ENCODE peak calls at places on chromosome 4, in nine cellular contexts. K is BJ; C is hepatocyte; J is CD8-positive, alpha-beta memory T cell; F is IMR-90; V is RWPE2; X is brain microvascular endothelial cell; P is cardiac muscle cell; Z is GM12865. N is an unnamed sample.

GRCh38 chr4:145090370-145090769 is 7.6 kb downstream of the ANAPC10 start:
- DNase-seq in X (no peak), Z (no peak), P (peak), V (no peak), J (no peak), C (no peak), F (no peak), K (no peak), N (no peak)

GRCh38 chr4:98470831-98471230 is 187.6 kb downstream of the TSPAN5 start:
- DNase-seq in J (no peak), V (no peak), F (no peak), X (peak), P (peak), C (no peak), K (no peak), Z (no peak), N (peak)

GRCh38 chr4:132572210-132572609 is 576.9 kb upstream of the PCDH10 start:
- DNase-seq in C (peak), F (peak), X (peak), Z (no peak), V (no peak), P (peak), K (no peak), J (no peak), N (no peak)

GRCh38 chr4:55722132-55722531 is 86.0 kb upstream of the NMU start:
- DNase-seq in X (no peak), F (no peak), Z (no peak), P (no peak), K (no peak), J (no peak), C (no peak), V (no peak), N (no peak)

GRCh38 chr4:45442466-45442865 is 681.4 kb downstream of the GABRG1 start:
- DNase-seq in C (peak), F (no peak), J (no peak), V (no peak), Z (peak), X (no peak), P (peak), K (no peak), N (no peak)

GRCh38 chr4:6123541-6123940 is 76.8 kb downstream of the JAKMIP1 start:
- DNase-seq in Z (no peak), K (no peak), X (no peak), P (no peak), F (no peak), J (no peak), C (no peak), V (no peak), N (no peak)

GRCh38 chr4:95572304-95572991 is 23.7 kb upstream of the UNC5C start:
- DNase-seq in J (no peak), K (no peak), X (peak), P (peak), Z (no peak), C (peak), F (no peak), V (peak), N (no peak)

GRCh38 chr4:8152865-8153257 is 5.8 kb downstream of the ABLIM2 start:
- DNase-seq in C (no peak), X (no peak), K (no peak), Z (no peak), J (no peak), F (no peak), P (no peak), V (no peak), N (no peak)

GRCh38 chr4:108398326-108398725 is 222.1 kb upstream of the RPL34 start:
- DNase-seq in F (no peak), Z (no peak), V (no peak), J (no peak), K (no peak), C (no peak), X (peak), P (no peak), N (peak)

GRCh38 chr4:108685036-108685686 is 34.8 kb downstream of the OSTC start:
- DNase-seq in P (peak), K (no peak), F (no peak), C (no peak), Z (no peak), J (no peak), X (no peak), V (no peak), N (no peak)

GRCh38 chr4:183038436-183038835 is 60.6 kb upstream of the WWC2 start:
- DNase-seq in Z (no peak), C (no peak), F (no peak), X (no peak), J (no peak), P (no peak), V (no peak), K (no peak), N (no peak)

GRCh38 chr4:161900110-161900509 is 263.7 kb downstream of the FSTL5 start:
- DNase-seq in P (no peak), V (no peak), C (no peak), J (no peak), X (no peak), Z (peak), F (no peak), K (no peak), N (no peak)

GRCh38 chr4:176334066-176334465 is 14.3 kb downstream of the SPCS3 start:
- DNase-seq in C (peak), Z (no peak), V (no peak), X (no peak), J (no peak), P (peak), K (no peak), F (no peak), N (no peak)

GRCh38 chr4:10608501-10609219 is 75.9 kb downstream of the CLNK start:
- DNase-seq in F (peak), X (peak), V (no peak), J (no peak), K (no peak), C (no peak), P (no peak), Z (no peak), N (no peak)

GRCh38 chr4:673349-674091 is 556 bp downstream of the ATP5ME start:
- DNase-seq in J (no peak), K (no peak), F (no peak), X (peak), C (peak), V (no peak), Z (no peak), P (peak), N (no peak)

GRCh38 chr4:112348488-112349158 is 51.5 kb downstream of the ALPK1 start:
- DNase-seq in K (peak), F (peak), P (peak), J (no peak), X (peak), V (no peak), C (peak), Z (no peak), N (no peak)

GRCh38 chr4:93897559-93897958 is 69.0 kb downstream of the ATOH1 start:
- DNase-seq in F (no peak), J (no peak), C (peak), P (peak), K (no peak), V (no peak), X (no peak), Z (peak), N (peak)

GRCh38 chr4:95505149-95505548 is 43.6 kb downstream of the UNC5C start:
- DNase-seq in X (no peak), P (peak), Z (no peak), C (no peak), J (no peak), V (no peak), K (no peak), F (peak), N (no peak)

GRCh38 chr4:80202784-80203553 is 5.7 kb downstream of the PRDM8 start:
- DNase-seq in X (no peak), V (no peak), P (peak), K (no peak), C (peak), Z (peak), F (peak), J (peak), N (peak)

GRCh38 chr4:121738780-121739547 is 26.0 kb downstream of the SMIM43 start:
- DNase-seq in Z (no peak), P (peak), F (peak), J (no peak), C (no peak), V (no peak), K (no peak), X (no peak), N (no peak)

GRCh38 chr4:79050521-79050880 is 111.3 kb upstream of the PAQR3 start:
- DNase-seq in C (no peak), X (no peak), V (no peak), K (no peak), J (no peak), Z (no peak), P (no peak), F (no peak), N (no peak)

GRCh38 chr4:98516042-98516440 is 142.4 kb downstream of the TSPAN5 start:
- DNase-seq in V (no peak), C (peak), Z (no peak), J (no peak), F (peak), K (peak), X (peak), P (peak), N (no peak)

GRCh38 chr4:81620442-81620841 is 148.7 kb upstream of the RASGEF1B start:
- DNase-seq in K (no peak), X (no peak), C (no peak), J (no peak), V (no peak), Z (no peak), P (no peak), F (no peak), N (no peak)

GRCh38 chr4:20868108-20868507 is 167.8 kb downstream of the PACRGL start:
- DNase-seq in J (no peak), K (no peak), C (no peak), P (no peak), V (no peak), F (no peak), Z (no peak), X (no peak), N (no peak)

GRCh38 chr4:53997901-53998300 is 66.5 kb downstream of the CHIC2 start:
- DNase-seq in X (no peak), K (no peak), J (no peak), Z (no peak), P (no peak), F (no peak), V (no peak), C (no peak), N (no peak)

GRCh38 chr4:183337833-183338232 is 15.6 kb upstream of the CLDN24 start:
- DNase-seq in X (no peak), V (no peak), P (no peak), F (no peak), C (no peak), Z (no peak), J (no peak), K (no peak), N (no peak)

GRCh38 chr4:1870578-1871443 is at the start of gene NSD2:
- DNase-seq in P (peak), F (peak), X (peak), V (peak), Z (peak), J (peak), K (no peak), C (peak), N (peak)

GRCh38 chr4:336099-336892 is 1.3 kb upstream of the ZNF141 start:
- DNase-seq in P (peak), C (peak), K (no peak), V (no peak), J (no peak), X (no peak), F (no peak), Z (peak), N (no peak)

GRCh38 chr4:103422467-103423219 is 224.5 kb upstream of the CENPE start:
- DNase-seq in K (no peak), F (no peak), V (no peak), J (no peak), X (no peak), Z (no peak), P (no peak), C (no peak), N (no peak)

GRCh38 chr4:184112006-184112550 is 105.6 kb downstream of the ENPP6 start:
- DNase-seq in C (no peak), F (no peak), X (no peak), P (no peak), K (no peak), J (no peak), Z (no peak), V (no peak), N (no peak)

GRCh38 chr4:36320130-36320902 is 38.9 kb downstream of the DTHD1 start:
- DNase-seq in F (no peak), K (no peak), X (no peak), P (no peak), Z (peak), C (no peak), J (no peak), V (no peak), N (no peak)

GRCh38 chr4:18767921-18768320 is 746.4 kb upstream of the LCORL start:
- DNase-seq in Z (no peak), X (no peak), P (no peak), K (no peak), F (no peak), C (no peak), J (no peak), V (no peak), N (no peak)

GRCh38 chr4:150209140-150209829 is 131.0 kb downstream of the DCLK2 start:
- DNase-seq in P (peak), X (peak), F (peak), Z (peak), K (no peak), C (peak), V (no peak), J (no peak), N (peak)

GRCh38 chr4:68147079-68147478 is 17.4 kb upstream of the TMPRSS11F start:
- DNase-seq in C (no peak), F (no peak), X (no peak), V (no peak), J (no peak), K (no peak), Z (no peak), P (no peak), N (no peak)

GRCh38 chr4:37876156-37876555 is 14.7 kb upstream of the TBC1D1 start:
- DNase-seq in C (no peak), X (no peak), J (no peak), Z (no peak), K (peak), F (peak), V (no peak), P (peak), N (no peak)

GRCh38 chr4:188190461-188190860 is 51.2 kb downstream of the TRIML1 start:
- DNase-seq in X (no peak), J (no peak), K (no peak), C (no peak), Z (no peak), F (peak), P (no peak), V (no peak), N (no peak)

GRCh38 chr4:7506119-7506518 is 71.4 kb upstream of the PSAPL1 start:
- DNase-seq in P (peak), F (no peak), V (no peak), K (no peak), Z (no peak), J (no peak), X (no peak), C (no peak), N (no peak)

GRCh38 chr4:3291969-3292570 is 751 bp upstream of the RGS12 start:
- DNase-seq in X (no peak), Z (no peak), P (peak), V (no peak), C (peak), K (no peak), F (no peak), J (peak), N (no peak)

GRCh38 chr4:3290476-3290875 is 2.3 kb upstream of the RGS12 start:
- DNase-seq in V (no peak), C (no peak), K (no peak), X (no peak), Z (no peak), F (no peak), P (no peak), J (no peak), N (no peak)

GRCh38 chr4:3292571-3293409 is at the start of gene RGS12:
- DNase-seq in F (peak), J (peak), K (peak), Z (peak), X (peak), P (peak), V (peak), C (peak), N (peak)

GRCh38 chr4:3291411-3291968 is 1.3 kb upstream of the RGS12 start:
- DNase-seq in P (no peak), K (no peak), V (no peak), X (no peak), Z (no peak), J (no peak), C (peak), F (no peak), N (no peak)

GRCh38 chr4:3290889-3291321 is 1.9 kb upstream of the RGS12 start:
- DNase-seq in F (no peak), Z (no peak), J (no peak), C (no peak), X (no peak), P (no peak), V (no peak), K (no peak), N (no peak)
- H3K4me3 ChIP-seq in F (no peak), Z (no peak), J (no peak), C (no peak), X (no peak), P (no peak), V (no peak), K (no peak), N (no peak)

GRCh38 chr4:59412739-59413138 is 1787.4 kb upstream of the ADGRL3 start:
- DNase-seq in F (no peak), K (no peak), V (no peak), X (no peak), Z (no peak), P (no peak), C (no peak), J (no peak), N (no peak)
- H3K4me3 ChIP-seq in F (no peak), K (no peak), V (no peak), X (no peak), Z (no peak), P (no peak), C (no peak), J (no peak), N (no peak)

GRCh38 chr4:119580293-119580692 is 48.3 kb downstream of the PDE5A start:
- DNase-seq in J (no peak), X (no peak), P (no peak), Z (no peak), F (no peak), V (no peak), K (no peak), C (no peak), N (no peak)

GRCh38 chr4:119585771-119586170 is 42.8 kb downstream of the PDE5A start:
- DNase-seq in C (no peak), F (peak), P (no peak), V (no peak), K (no peak), Z (no peak), X (no peak), J (no peak), N (no peak)

GRCh38 chr4:119579823-119580222 is 48.8 kb downstream of the PDE5A start:
- DNase-seq in V (no peak), P (no peak), Z (no peak), K (no peak), J (no peak), C (no peak), F (no peak), X (no peak), N (no peak)

DNA sequence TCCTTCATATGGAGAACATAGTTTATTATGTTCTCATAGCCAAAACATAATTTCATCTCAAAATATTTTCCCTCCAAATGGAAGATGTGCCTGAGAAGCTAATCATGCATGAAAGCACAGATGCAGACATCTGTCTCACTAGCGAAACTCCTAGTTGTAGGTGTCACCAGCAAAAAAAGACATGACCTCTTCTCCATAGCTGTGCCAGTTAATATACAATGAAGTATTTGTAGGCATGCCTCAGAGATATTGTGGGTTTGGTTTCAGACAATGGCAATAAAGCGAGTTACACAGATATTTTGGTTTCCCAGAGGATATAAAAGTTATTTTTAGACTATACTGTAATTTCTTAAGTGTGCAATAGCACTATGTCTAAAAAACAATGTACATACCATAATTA is 47.1 kb downstream of the PDE5A start:
- DNase-seq in P (no peak), C (no peak), Z (no peak), J (no peak), X (no peak), V (no peak), F (no peak), K (no peak), N (no peak)
- H3K4me3 ChIP-seq in P (no peak), C (no peak), Z (no peak), J (no peak), X (no peak), V (no peak), F (no peak), K (no peak), N (no peak)

DNA sequence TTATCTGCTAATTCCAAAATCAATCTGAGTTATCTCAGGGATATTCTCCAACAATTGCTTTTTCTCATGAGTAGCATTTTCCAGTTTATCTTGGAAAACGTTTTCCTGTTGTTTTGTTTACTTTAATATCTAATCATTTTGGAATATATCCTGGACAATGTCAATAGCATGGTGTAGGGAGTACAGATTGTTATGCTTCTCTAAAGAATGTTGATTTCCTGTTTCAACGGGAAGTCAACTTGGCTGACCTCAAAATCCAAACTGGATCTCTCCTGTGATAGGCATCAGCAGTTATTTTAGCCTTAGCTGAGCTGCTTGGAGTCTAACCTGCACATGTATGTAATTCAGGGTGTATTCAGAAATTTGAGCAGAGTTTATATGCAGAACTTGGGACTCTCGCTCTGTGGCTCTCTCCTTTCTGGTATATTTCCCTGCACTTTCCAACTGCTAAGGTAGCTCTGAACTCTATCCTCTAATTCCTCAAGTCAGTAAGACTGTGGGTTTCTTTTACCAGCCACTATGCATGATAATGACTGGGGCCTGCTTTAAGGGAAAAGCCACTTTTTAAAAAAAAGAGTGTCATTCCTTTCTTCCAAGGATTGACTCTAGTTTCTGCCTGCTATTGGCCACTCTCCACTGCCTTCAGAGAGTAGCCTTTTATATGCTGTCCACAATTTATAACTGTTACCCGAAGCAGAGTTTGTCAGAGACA is 7.7 kb downstream of the PRSS48 start:
- DNase-seq in Z (no peak), F (no peak), P (no peak), J (no peak), C (no peak), X (no peak), K (no peak), V (no peak), N (no peak)
- H3K4me3 ChIP-seq in Z (no peak), F (no peak), P (no peak), J (no peak), C (no peak), X (no peak), K (no peak), V (no peak), N (no peak)

DNA sequence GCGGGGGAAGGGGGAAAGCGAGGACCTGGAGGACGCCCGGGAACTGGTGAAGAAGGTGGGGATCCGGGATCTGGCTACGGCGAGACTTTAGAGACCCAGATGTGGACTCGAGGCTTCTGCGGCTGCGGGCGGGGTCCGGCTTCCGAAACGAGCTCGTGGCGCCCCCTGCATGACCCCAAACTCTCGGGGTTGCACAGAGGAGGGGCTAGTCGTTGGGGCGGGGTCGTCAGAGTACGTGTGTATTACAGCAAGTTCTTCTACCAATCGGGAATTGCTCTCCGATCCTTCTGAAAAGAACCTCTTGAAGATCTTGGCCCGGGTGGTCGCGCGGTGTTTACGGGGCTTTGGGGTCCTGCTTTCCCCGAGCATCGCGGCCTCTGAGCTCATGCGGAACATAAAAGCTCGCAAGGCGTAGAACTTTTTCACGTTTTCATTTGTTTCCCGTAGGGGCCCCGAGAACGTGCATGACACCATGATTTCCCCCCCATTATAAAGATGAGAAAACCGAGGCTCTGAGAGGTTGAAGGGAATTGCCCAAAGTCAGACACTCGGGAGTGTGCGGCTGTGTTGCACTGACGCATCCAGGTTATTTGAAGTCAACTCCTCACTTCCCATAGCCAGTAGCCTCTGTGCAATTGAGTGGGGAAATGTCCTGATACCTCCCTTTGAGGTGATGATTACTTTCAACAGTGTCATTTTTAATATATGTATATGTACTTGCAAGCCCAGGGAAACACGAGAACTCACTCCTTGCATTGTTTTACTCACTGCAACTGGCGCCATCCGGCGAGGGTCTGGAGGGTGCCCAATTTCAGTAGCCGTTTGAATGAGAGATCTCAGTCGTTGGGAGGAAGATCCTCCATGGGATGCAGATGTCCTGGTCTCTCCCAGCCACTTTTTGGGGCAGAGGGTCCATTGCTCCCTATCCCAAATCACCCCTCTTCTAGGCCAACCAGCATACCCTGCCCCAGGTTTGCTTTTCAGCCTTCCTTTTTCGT is at the start of gene BEND4:
- DNase-seq in X (no peak), J (no peak), P (no peak), F (no peak), K (no peak), V (no peak), C (no peak), Z (no peak), N (peak)
- H3K4me3 ChIP-seq in X (peak), J (no peak), P (peak), F (peak), K (no peak), V (peak), C (peak), Z (peak), N (peak)

N was measured in Jurkat, Clone E6-1.